ENCODE peak calls at places on chromosome 19, in five cellular contexts. E is fibroblast of lung, M is mammary epithelial cell, H is endothelial cell of umbilical vein, A is hepatocyte. U is an unnamed sample.

GRCh38 chr19:58450836-58451357 is 525 bp upstream of the ZNF324B start:
- DNase-seq in E (no peak), A (peak; percentile 24), M (no peak), H (peak; percentile 12), U (peak; percentile 21)

GRCh38 chr19:53993448-53993847 is 2.0 kb downstream of the CACNG6 start:
- DNase-seq in A (no peak), E (no peak), H (no peak), M (no peak), U (no peak)

GRCh38 chr19:38975214-38975860 is at the start of gene FBXO17:
- DNase-seq in M (peak; percentile 68), E (peak; percentile 66), A (peak; percentile 90), H (peak; percentile 53), U (peak; percentile 83)

GRCh38 chr19:31498781-31499180 is 149.5 kb upstream of the TSHZ3 start:
- DNase-seq in H (no peak), A (no peak), M (no peak), E (no peak), U (no peak)

GRCh38 chr19:30719189-30719990 is 347.2 kb downstream of the ZNF536 start:
- DNase-seq in M (peak; percentile 29), H (no peak), E (peak; percentile 18), A (peak; percentile 74), U (peak; percentile 67)

GRCh38 chr19:58128041-58128685 is 22.4 kb downstream of the ZNF329 start:
- DNase-seq in A (no peak), E (no peak), M (no peak), H (no peak), U (no peak)

GRCh38 chr19:32318884-32319520 is 26.4 kb upstream of the ZNF507 start:
- DNase-seq in H (no peak), A (peak; percentile 39), M (no peak), E (no peak), U (peak; percentile 44)

GRCh38 chr19:14369399-14370168 is 11.7 kb upstream of the ADGRE5 start:
- DNase-seq in E (peak; percentile 41), A (no peak), M (no peak), H (no peak), U (no peak)

GRCh38 chr19:44741258-44741731 is 7.2 kb upstream of the BCL3 start:
- DNase-seq in E (peak; percentile 57), A (no peak), H (peak; percentile 51), M (peak; percentile 95), U (no peak)

GRCh38 chr19:39007096-39007495 is 25.3 kb downstream of the FBXO27 start:
- DNase-seq in E (no peak), H (no peak), A (no peak), M (no peak), U (no peak)

GRCh38 chr19:4531562-4532165 is 3.4 kb downstream of the PLIN5 start:
- DNase-seq in H (no peak), M (no peak), E (no peak), A (no peak), U (no peak)

GRCh38 chr19:4052114-4052992 is 14.3 kb downstream of the ZBTB7A start:
- DNase-seq in M (peak; percentile 91), A (peak; percentile 87), E (peak; percentile 50), H (no peak), U (no peak)

GRCh38 chr19:45747513-45747912 is 14.3 kb downstream of the MEIOSIN start:
- DNase-seq in H (no peak), A (no peak), E (no peak), M (no peak), U (no peak)

GRCh38 chr19:10677796-10678195 is 23.4 kb upstream of the QTRT1 start:
- DNase-seq in E (no peak), A (no peak), M (no peak), H (no peak), U (no peak)

GRCh38 chr19:39192846-39193245 is 3.9 kb upstream of the NCCRP1 start:
- DNase-seq in H (no peak), E (no peak), A (no peak), M (no peak), U (no peak)

GRCh38 chr19:28426902-28427232 is 786.1 kb downstream of the UQCRFS1 start:
- DNase-seq in E (peak; percentile 1), M (peak; percentile 5), A (no peak), H (no peak), U (no peak)

GRCh38 chr19:16160943-16161560 is 12.3 kb downstream of the CIB3 start:
- DNase-seq in E (peak; percentile 67), M (peak; percentile 93), H (peak; percentile 33), A (peak; percentile 43), U (peak; percentile 45)

GRCh38 chr19:46958542-46958941 is 61.1 kb upstream of the NPAS1 start:
- DNase-seq in A (no peak), H (peak; percentile 68), E (peak; percentile 41), M (no peak), U (no peak)
- H3K4me1 ChIP-seq in A (peaks cover 16% of the 10 kb centered on the region), H (peaks cover 29% of the 10 kb centered on the region), E (peaks cover 17% of the 10 kb centered on the region), M (peaks cover 14% of the 10 kb centered on the region), U (peaks cover 21% of the 10 kb centered on the region)

DNA sequence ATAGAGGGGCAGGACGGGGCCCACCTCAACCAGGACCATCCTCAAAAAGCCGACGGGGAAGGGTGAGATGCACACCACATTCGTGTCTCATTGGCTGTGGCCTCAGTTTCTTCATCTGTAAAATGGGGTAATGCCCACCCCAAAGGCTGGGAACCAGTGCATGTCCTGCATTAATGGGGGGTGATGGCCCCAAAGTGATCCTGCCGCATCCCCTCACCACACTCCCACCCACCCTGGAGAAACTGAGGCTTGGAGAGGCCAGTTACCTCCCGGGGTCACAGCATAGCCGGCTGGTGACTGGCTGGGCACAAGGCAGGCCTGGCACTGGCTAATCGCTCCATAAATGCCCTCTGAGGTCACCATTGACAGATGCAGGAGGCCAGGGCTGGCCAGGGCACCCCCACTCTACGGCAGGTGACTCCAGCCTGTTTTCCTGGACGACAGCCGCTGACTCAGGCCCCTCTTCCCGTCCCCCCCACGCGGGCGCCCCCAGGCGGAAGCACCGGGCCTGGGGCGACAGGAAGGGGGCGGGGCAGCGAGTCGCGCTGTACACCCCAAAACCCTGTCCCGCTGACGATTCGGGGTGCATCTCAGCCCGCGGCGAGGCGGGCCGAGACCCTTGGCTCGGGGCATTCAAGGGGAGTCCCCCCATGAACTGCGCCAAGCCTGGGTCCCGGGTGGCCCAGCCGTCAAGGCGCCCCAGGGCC is 483 bp upstream of the MIDN start:
- DNase-seq in A (peak; percentile 88), E (peak; percentile 62), H (peak; percentile 90), M (no peak), U (peak; percentile 65)
- H3K27ac ChIP-seq in A (peak overlapping the region; percentile 100), E (peak overlapping the region; percentile 98), H (peak overlapping the region; percentile 99), M (peak overlapping the region; percentile 7), U (peak overlapping the region; percentile 99)

GRCh38 chr19:35525873-35526272 is 2.2 kb downstream of the SBSN start:
- DNase-seq in A (no peak), H (no peak), M (no peak), E (no peak), U (no peak)

GRCh38 chr19:35531291-35531690 is 2.0 kb upstream of the GAPDHS start:
- DNase-seq in H (no peak), E (no peak), M (no peak), A (no peak), U (no peak)

GRCh38 chr19:35533201-35533821 is at the start of gene GAPDHS:
- DNase-seq in A (no peak), E (peak; percentile 26), H (no peak), M (no peak), U (no peak)

GRCh38 chr19:35528218-35529038 is at the start of gene SBSN:
- DNase-seq in H (no peak), A (no peak), E (peak; percentile 46), M (peak; percentile 86), U (no peak)

DNA sequence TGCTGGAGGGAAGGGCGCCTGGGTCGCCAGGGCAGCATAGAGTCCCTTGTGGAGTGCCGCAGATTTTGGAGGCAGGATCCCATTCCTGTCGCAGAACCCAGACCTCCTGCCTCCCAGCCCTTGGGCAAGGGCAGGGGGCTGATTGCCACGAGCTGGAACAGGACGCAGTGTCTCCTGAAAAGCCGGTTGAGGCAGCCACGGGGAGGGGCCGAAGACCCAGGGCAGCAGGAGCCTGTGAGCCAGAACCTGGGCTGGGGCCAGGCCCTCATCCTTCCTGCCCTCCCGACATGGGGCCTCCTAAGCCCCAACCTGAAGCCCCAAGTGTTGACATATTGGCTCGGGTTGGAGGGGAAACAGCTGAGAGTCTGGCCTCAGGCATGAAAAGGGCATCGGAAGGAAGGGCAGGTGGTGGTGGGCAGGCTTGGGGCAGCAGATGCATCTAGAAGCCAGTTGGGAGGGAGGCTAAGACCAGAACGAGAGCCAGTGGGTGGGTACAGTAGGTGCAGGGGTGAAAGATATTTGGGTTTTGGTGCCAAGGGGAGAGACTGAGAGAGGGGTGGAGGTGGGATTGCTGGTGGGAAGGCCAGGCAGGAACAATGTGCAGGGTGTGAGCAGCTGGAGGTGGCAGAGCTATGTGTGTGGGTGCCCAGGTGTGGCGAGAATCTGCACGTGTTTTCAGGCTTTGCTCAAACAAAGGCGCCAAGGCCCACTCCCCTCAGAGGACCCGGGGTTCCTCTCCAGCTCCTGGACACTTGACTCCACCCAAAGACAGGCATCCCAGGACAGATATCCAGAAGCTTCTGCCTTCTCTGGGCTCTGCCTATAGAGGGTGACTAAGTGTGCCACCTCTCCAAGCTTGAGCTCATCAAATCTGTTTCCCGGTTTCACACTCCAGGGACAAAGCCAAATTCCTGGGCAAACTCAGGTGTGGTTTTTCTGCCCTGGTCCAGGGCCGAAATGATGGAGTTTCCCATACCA is 1.4 kb upstream of the SBSN start:
- DNase-seq in M (no peak), H (no peak), A (no peak), E (no peak), U (no peak)
- TF ChIP-seq EZH2 in M (no peak), H (no peak), A (no peak), E (no peak), U (no peak)

DNA sequence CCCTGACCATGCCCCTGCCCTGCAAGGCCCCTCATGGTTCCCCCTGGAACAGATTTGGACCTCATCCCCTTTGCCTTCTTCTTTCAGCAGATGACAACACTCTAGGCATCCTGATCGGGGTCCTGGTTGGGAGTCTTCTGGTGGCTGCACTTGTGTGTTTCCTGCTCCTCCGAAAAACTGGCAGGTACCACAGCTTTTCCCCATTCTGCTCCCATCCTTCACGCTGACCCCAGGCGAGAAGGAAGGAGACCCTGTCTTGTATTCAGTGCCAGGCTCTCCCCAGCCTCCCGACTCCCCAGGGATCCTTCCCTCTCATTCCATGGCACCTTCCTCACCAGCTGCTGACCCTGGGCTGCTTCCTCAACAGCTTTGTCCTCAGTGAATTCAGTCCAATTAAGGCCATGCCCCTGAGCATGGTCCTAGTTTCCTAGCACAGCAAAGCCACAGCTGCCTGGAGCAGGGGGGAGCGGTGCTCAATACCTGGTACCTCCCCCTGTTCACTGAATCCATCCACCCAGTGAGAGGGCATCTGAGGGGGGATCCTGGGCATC is 8.4 kb downstream of the CEACAM21 start:
- DNase-seq in H (no peak), M (no peak), E (no peak), A (no peak), U (no peak)
- H3K4me1 ChIP-seq in H (no peaks in the 10 kb centered on the region), M (no peaks in the 10 kb centered on the region), E (no peaks in the 10 kb centered on the region), A (no peaks in the 10 kb centered on the region), U (no peaks in the 10 kb centered on the region)

DNA sequence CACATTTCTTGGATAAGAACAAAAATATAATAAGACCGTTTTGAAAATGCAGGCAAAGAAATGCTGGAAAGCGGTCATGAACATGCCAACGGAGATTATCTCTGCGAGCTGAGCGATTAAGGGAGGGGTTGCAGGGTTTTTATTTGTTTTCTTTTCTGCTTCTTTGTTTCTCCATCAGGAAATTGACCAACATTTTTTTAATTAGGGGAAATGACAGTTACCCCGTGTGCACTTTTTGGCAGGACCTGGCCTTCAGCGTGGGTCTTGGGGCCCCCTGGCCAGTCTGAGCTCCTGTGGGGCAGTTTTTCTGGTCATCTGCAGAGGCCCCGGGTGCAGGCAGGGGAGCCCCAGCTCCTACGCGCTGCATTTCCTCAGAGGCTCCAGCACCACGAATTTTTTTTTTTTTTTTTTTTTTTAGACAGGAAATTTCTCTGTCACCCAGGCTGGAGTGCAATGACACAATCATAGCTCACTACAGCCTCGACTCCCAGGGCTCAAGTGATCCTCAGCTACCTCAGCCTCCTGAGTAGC is 31.3 kb upstream of the HOMER3 start:
- DNase-seq in M (no peak), E (peak; percentile 36), A (no peak), H (peak; percentile 79), U (peak; percentile 28)
- H3K27ac ChIP-seq in M (no peak overlapping the region), E (no peak overlapping the region), A (no peak overlapping the region), H (peak overlapping the region; percentile 63), U (peak overlapping the region; percentile 53)

GRCh38 chr19:33749016-33749415 is 47.7 kb upstream of the KCTD15 start:
- DNase-seq in A (no peak), E (no peak), H (no peak), M (no peak), U (no peak)
- TF ChIP-seq EZH2 in A (no peak), E (no peak), H (no peak), M (no peak), U (no peak)